ENCODE peak calls at places on chromosomes 11 and 22, in four cellular contexts. U, N, V and B are unnamed samples.

GRCh38 chr11:78801161-78801884 is 226.7 kb upstream of the NARS2 start:
- DNase-seq in V (no peak), U (peak), N (peak), B (no peak)

GRCh38 chr22:43812149-43812842 is at the start of gene EFCAB6:
- DNase-seq in U (peak), V (peak), N (peak), B (peak)

GRCh38 chr11:17601206-17602075 is 54.4 kb downstream of the OTOG start:
- DNase-seq in V (no peak), U (no peak), N (no peak), B (no peak)

GRCh38 chr22:48370508-48371325 is 1457.0 kb downstream of the BRD1 start:
- DNase-seq in N (peak), V (no peak), U (no peak), B (no peak)

GRCh38 chr11:26331911-26332571 is at the start of gene ANO3:
- DNase-seq in U (peak), N (peak), V (no peak), B (peak)

GRCh38 chr11:125141178-125141577 is 23.4 kb upstream of the PKNOX2 start:
- DNase-seq in V (no peak), N (no peak), U (no peak), B (no peak)

GRCh38 chr22:43164636-43165035 is 13.3 kb downstream of the TSPO start:
- DNase-seq in U (no peak), V (no peak), N (no peak), B (no peak)

GRCh38 chr11:91272089-91272488 is 952.5 kb upstream of the FAT3 start:
- DNase-seq in U (no peak), V (no peak), N (no peak), B (no peak)

GRCh38 chr11:115928811-115929210 is 424.6 kb upstream of the CADM1 start:
- DNase-seq in N (no peak), U (no peak), V (no peak), B (no peak)

GRCh38 chr11:44592125-44592643 is 26.7 kb downstream of the CD82 start:
- DNase-seq in U (peak), V (no peak), N (no peak), B (no peak)

GRCh38 chr11:83011333-83012167 is 60.1 kb downstream of the RAB30 start:
- DNase-seq in N (no peak), U (no peak), V (no peak), B (no peak)

GRCh38 chr11:132914600-132914999 is 617.7 kb downstream of the OPCML start:
- DNase-seq in N (no peak), U (no peak), V (no peak), B (no peak)

GRCh38 chr11:70580036-70580805 is 181.9 kb downstream of the CTTN start:
- DNase-seq in N (no peak), V (no peak), U (no peak), B (peak)

GRCh38 chr11:29184939-29185890 is 831.6 kb downstream of the KCNA4 start:
- DNase-seq in N (peak), V (no peak), U (peak), B (no peak)

GRCh38 chr11:18384157-18384641 is 10.2 kb upstream of the LDHA start:
- DNase-seq in N (peak), V (peak), U (peak), B (no peak)

GRCh38 chr11:65773784-65774411 is 6.9 kb downstream of the AP5B1 start:
- DNase-seq in V (no peak), U (no peak), N (no peak), B (peak)
- TF ChIP-seq CTCF in V (no peak), U (peak), N (no peak), B (no peak)

DNA sequence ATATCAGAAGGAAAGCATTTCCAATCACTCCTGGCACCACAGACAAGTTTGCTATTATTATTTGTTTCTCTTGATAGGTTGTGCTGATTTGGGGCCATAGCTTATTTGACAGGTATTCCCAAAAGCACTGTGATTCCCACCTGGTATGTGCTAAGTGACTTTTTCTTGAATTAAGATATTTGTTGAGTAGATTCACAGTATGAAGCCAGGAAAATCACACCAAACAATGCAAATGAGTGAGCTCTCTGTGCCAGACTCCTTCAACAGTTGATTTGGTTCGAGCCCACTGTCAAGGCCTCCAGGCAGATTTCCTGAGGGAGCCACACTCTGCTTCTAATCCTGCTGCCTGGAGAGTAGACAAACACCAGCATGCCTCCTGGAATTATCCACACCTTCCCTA is 253.0 kb upstream of the POU2AF2 start:
- DNase-seq in N (no peak), U (no peak), V (no peak), B (no peak)
- TF ChIP-seq CTCF in N (no peak), U (no peak), V (no peak), B (no peak)

GRCh38 chr11:57764527-57764926 is 2.9 kb downstream of the CTNND1 start:
- DNase-seq in V (no peak), U (no peak), N (no peak), B (no peak)

GRCh38 chr11:57762235-57762866 is 749 bp downstream of the CTNND1 start:
- DNase-seq in U (no peak), V (no peak), N (no peak), B (no peak)

GRCh38 chr11:57764972-57765371 is 3.4 kb downstream of the CTNND1 start:
- DNase-seq in V (no peak), U (no peak), N (no peak), B (no peak)

GRCh38 chr11:57761301-57762234 is at the start of gene CTNND1:
- DNase-seq in N (peak), U (peak), V (no peak), B (peak)

DNA sequence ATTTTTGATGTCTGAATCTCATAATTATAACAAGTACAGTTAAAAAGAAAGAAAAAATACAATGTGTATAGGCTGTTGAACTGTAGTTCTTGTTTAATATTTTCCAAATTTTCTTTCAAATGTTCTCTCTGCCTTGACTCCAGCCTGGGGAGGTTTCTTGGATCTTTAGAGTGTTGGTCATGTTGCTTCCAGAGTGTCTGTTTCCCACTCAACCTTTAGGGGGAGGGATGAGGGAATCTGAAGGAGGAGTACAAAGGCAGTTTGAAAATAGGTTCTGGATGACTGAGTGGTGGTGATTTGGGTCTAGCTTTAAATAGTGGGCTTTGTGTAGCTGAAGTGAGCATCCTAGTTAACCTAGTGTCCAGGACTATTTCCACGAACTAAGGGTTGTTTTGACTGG is 2.0 kb downstream of the CTNND1 start:
- DNase-seq in N (no peak), U (peak), V (no peak), B (no peak)
- TF ChIP-seq CTCF in N (peak), U (peak), V (no peak), B (peak)

GRCh38 chr11:12285106-12285505 is 92.3 kb upstream of the PARVA start:
- DNase-seq in V (no peak), N (no peak), U (peak), B (no peak)
- TF ChIP-seq CTCF in V (no peak), N (no peak), U (no peak), B (no peak)

GRCh38 chr11:48168815-48169214 is 47.8 kb upstream of the OR4B1 start:
- DNase-seq in V (no peak), U (no peak), N (no peak), B (no peak)
- TF ChIP-seq CTCF in V (no peak), U (no peak), N (no peak), B (no peak)

GRCh38 chr11:35852056-35852455 is 91.8 kb upstream of the LDLRAD3 start:
- DNase-seq in N (no peak), U (peak), V (no peak), B (no peak)
- TF ChIP-seq CTCF in N (no peak), U (no peak), V (no peak), B (no peak)

DNA sequence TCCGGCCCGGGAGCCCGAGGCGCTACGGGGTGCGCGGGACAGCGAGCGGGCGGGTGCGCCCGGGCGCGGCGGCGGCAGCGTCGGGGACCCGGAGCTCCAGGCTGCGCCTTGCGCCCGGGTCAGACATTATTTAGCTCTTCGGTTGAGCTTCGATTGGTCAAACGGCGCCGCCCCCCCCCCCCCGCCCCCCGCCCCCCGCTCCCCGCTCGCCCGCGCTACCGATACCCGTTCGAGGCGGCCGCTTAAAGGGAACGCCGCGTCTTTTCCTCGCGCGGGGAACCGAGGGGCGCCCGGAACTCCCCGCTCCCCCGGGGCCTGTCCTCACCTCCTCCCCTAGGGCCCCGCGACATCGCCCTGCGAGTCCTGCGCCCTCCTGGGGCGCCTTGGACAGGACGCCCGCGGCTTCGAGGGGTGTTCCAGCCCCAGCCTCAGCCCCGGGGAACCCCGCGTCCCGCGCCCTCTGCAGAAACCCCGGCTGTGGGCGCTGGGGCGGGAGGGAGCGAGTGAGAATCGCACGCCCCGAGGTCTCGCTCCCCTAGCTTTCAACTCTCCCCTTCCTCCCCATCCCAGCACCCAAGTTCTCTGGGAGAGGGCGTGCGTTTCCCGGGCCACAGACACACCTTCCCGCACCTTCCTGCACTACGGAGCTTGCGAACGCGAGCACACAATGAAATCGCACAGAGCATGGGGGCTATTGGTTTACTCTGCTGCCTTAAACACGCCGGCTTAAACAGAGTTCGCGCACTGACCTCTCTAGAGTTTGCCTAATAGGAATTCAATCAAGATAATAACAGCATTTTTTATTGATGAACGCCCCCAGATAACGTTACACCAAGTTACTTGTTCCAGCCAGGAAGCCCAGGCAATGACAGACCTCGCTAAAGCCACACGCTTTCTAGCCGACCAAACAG is at the start of gene BDNF:
- DNase-seq in U (peak), N (peak), V (no peak), B (peak)
- TF ChIP-seq CTCF in U (no peak), N (no peak), V (no peak), B (no peak)

DNA sequence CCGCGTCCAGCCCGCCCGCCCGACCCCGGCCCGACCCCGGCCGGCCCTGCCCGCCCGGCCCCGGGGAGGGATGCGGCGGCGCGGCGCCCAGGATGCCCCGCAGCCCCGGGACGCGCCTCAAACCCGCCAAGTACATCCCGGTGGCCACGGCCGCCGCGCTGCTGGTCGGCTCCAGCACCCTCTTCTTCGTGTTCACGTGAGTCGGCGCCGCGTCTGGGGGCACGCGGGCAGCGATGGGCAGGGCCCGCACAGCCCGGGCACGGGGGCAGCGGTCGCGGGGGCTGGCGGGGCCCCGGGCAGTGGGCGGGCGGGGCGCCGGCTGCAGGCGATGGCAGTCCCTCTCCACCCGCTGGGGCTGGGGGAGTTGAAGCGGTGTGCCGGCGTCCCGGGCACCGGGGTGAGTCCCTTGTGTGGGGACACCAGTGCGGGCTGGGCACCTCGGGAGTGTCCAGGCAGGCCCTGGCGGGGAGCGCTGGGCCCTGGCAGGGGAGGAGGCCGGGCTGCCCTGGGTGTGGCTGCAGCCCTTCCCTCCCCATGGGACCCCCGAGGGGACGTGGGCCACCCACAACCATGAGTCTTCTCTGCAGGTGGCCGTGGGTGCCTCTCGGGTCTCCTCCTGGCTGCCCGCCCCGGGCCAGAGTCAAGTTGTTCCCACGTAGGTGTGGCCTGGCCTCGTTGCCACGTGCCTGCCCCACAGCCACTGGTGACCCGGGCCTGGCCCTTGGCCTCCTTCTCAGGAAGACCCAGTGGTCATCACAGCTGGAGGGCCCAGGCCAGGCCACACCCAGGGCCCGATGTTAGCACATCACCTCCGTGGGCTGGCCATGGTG is 467 bp downstream of the ZDHHC8 start:
- DNase-seq in V (peak), N (no peak), U (no peak), B (no peak)
- TF ChIP-seq CTCF in V (no peak), N (no peak), U (no peak), B (no peak)